ENCODE peak calls at places on chromosome 16, in six cellular contexts. A is activated CD4-positive, alpha-beta T cell treated with anti-CD3 and anti-CD28 coated beads, Interleukin-2, amount 50 U/mL, for 24 hours; R is fibroblast of villous mesenchyme; P is Caki2; D is fibroblast of the conjunctiva; K is COR-L47. S is an unnamed sample.

GRCh38 chr16:81600275-81600674 is 155.7 kb downstream of the CMIP start:
- DNase-seq in A (no peak), R (peak), P (peak), D (no peak), K (no peak), S (no peak)

GRCh38 chr16:88348377-88349152 is 34.2 kb upstream of the ZNF469 start:
- DNase-seq in A (no peak), R (no peak), P (no peak), D (no peak), K (no peak), S (no peak)

GRCh38 chr16:53084141-53084541 is 29.4 kb downstream of the CHD9 start:
- DNase-seq in A (no peak), R (no peak), P (no peak), D (no peak), K (no peak), S (no peak)

GRCh38 chr16:74724820-74725549 is 24.3 kb upstream of the MLKL start:
- DNase-seq in A (no peak), R (no peak), P (peak), D (peak), K (no peak), S (no peak)

GRCh38 chr16:84527486-84528269 is 23.2 kb upstream of the MEAK7 start:
- DNase-seq in A (no peak), R (no peak), P (no peak), D (no peak), K (no peak), S (no peak)

GRCh38 chr16:11673091-11674000 is 5.1 kb downstream of the SNN start:
- DNase-seq in A (no peak), R (no peak), P (no peak), D (no peak), K (no peak), S (no peak)

GRCh38 chr16:1470543-1471251 is 4.1 kb downstream of the CLCN7 start:
- DNase-seq in A (no peak), R (peak), P (no peak), D (no peak), K (no peak), S (no peak)

GRCh38 chr16:1125471-1125870 is 27.4 kb upstream of the CACNA1H start:
- DNase-seq in A (peak), R (peak), P (peak), D (no peak), K (peak), S (no peak)

GRCh38 chr16:80931985-80932720 is 74.5 kb downstream of the CMC2 start:
- DNase-seq in A (no peak), R (peak), P (peak), D (peak), K (no peak), S (no peak)

GRCh38 chr16:59148756-59149155 is 414.6 kb upstream of the GOT2 start:
- DNase-seq in A (no peak), R (no peak), P (no peak), D (no peak), K (no peak), S (no peak)

GRCh38 chr16:495127-495748 is 32.3 kb upstream of the CAPN15 start:
- DNase-seq in A (no peak), R (peak), P (peak), D (peak), K (peak), S (no peak)